ENCODE peak calls at places on chromosomes 12 and 14, in five cellular contexts. One of them, this sample, is unnamed.
A peak's percentile ranks its signal among the peaks of the same experiment; 100 is the strongest.

GRCh38 chr12:84924956-84925355 is 12.4 kb upstream of the SLC6A15 start:
- ATAC-seq in heart left ventricle: no peak
- ATAC-seq in GM12878: no peak
- ATAC-seq in SK-N-SH treated with all-trans-retinoic acid at 6 μM for 48 hours: peak; percentile 65
- ATAC-seq in right lobe of liver: no peak
- ATAC-seq in this sample: no peak

GRCh38 chr12:52060498-52061177 is 9.1 kb upstream of the ATG101 start:
- ATAC-seq in heart left ventricle: peak; percentile 2
- ATAC-seq in GM12878: peak; percentile 1
- ATAC-seq in SK-N-SH treated with all-trans-retinoic acid at 6 μM for 48 hours: peak; percentile 3
- ATAC-seq in right lobe of liver: no peak
- ATAC-seq in this sample: no peak

GRCh38 chr12:23006413-23006812 is 381.4 kb downstream of the ETNK1 start:
- ATAC-seq in heart left ventricle: peak; percentile 36
- ATAC-seq in GM12878: no peak
- ATAC-seq in SK-N-SH treated with all-trans-retinoic acid at 6 μM for 48 hours: no peak
- ATAC-seq in right lobe of liver: peak; percentile 81
- ATAC-seq in this sample: no peak

GRCh38 chr12:124915249-124916236 is 1.1 kb upstream of the UBC start:
- ATAC-seq in heart left ventricle: peak; percentile 4
- ATAC-seq in GM12878: peak; percentile 1
- ATAC-seq in SK-N-SH treated with all-trans-retinoic acid at 6 μM for 48 hours: no peak
- ATAC-seq in right lobe of liver: peak; percentile 5
- ATAC-seq in this sample: no peak

GRCh38 chr12:123853401-123854070 is 91.4 kb downstream of the DNAH10 start:
- ATAC-seq in heart left ventricle: no peak
- ATAC-seq in GM12878: no peak
- ATAC-seq in SK-N-SH treated with all-trans-retinoic acid at 6 μM for 48 hours: no peak
- ATAC-seq in right lobe of liver: no peak
- ATAC-seq in this sample: no peak

GRCh38 chr12:84862190-84862589 is 50.4 kb downstream of the SLC6A15 start:
- ATAC-seq in heart left ventricle: no peak
- ATAC-seq in GM12878: no peak
- ATAC-seq in SK-N-SH treated with all-trans-retinoic acid at 6 μM for 48 hours: no peak
- ATAC-seq in right lobe of liver: no peak
- ATAC-seq in this sample: no peak

GRCh38 chr14:88023658-88024187 is 18.8 kb downstream of the GPR65 start:
- ATAC-seq in heart left ventricle: no peak
- ATAC-seq in GM12878: peak; percentile 33
- ATAC-seq in SK-N-SH treated with all-trans-retinoic acid at 6 μM for 48 hours: no peak
- ATAC-seq in right lobe of liver: peak; percentile 41
- ATAC-seq in this sample: peak; percentile 54

GRCh38 chr12:9364224-9365176 is 156.3 kb upstream of the PZP start:
- ATAC-seq in heart left ventricle: no peak
- ATAC-seq in GM12878: peak; percentile 89
- ATAC-seq in SK-N-SH treated with all-trans-retinoic acid at 6 μM for 48 hours: peak; percentile 47
- ATAC-seq in right lobe of liver: no peak
- ATAC-seq in this sample: peak; percentile 94

GRCh38 chr12:101501410-101502045 is 26.4 kb downstream of the SPIC start:
- ATAC-seq in heart left ventricle: peak; percentile 61
- ATAC-seq in GM12878: no peak
- ATAC-seq in SK-N-SH treated with all-trans-retinoic acid at 6 μM for 48 hours: no peak
- ATAC-seq in right lobe of liver: no peak
- ATAC-seq in this sample: no peak

GRCh38 chr12:116150001-116150400 is 127.5 kb downstream of the MED13L start:
- ATAC-seq in heart left ventricle: peak; percentile 38
- ATAC-seq in GM12878: no peak
- ATAC-seq in SK-N-SH treated with all-trans-retinoic acid at 6 μM for 48 hours: peak; percentile 90
- ATAC-seq in right lobe of liver: peak; percentile 74
- ATAC-seq in this sample: no peak

GRCh38 chr12:80192087-80192486 is 92.8 kb downstream of the OTOGL start:
- ATAC-seq in heart left ventricle: no peak
- ATAC-seq in GM12878: peak; percentile 57
- ATAC-seq in SK-N-SH treated with all-trans-retinoic acid at 6 μM for 48 hours: no peak
- ATAC-seq in right lobe of liver: no peak
- ATAC-seq in this sample: peak; percentile 31

GRCh38 chr12:105091495-105092206 is 7.4 kb upstream of the ALDH1L2 start:
- ATAC-seq in heart left ventricle: no peak
- ATAC-seq in GM12878: no peak
- ATAC-seq in SK-N-SH treated with all-trans-retinoic acid at 6 μM for 48 hours: no peak
- ATAC-seq in right lobe of liver: no peak
- ATAC-seq in this sample: no peak

GRCh38 chr12:92529944-92530343 is 172.8 kb upstream of the PLEKHG7 start:
- ATAC-seq in heart left ventricle: no peak
- ATAC-seq in GM12878: peak; percentile 84
- ATAC-seq in SK-N-SH treated with all-trans-retinoic acid at 6 μM for 48 hours: no peak
- ATAC-seq in right lobe of liver: no peak
- ATAC-seq in this sample: peak; percentile 57